ENCODE peak calls at places on chromosomes 13 and 19, in eight cellular contexts. D is activated CD8-positive, alpha-beta memory T cell treated with anti-CD3 and anti-CD28 coated beads, Interleukin-2, amount 50 U/mL, for 48 hours; Y is lung microvascular endothelial cell; Z is activated CD4-positive, alpha-beta T cell treated with anti-CD3 and anti-CD28 coated beads, Interleukin-2, amount 10 ng/mL, durations not matched to agents 7 days and 5 days; A is COLO829; G is fibroblast of the conjunctiva; U is left ventricle myocardium inferior; R is occipital lobe. J is an unnamed sample.

GRCh38 chr19:14150770-14151661 is 14.6 kb upstream of the ASF1B start:
- DNase-seq in A (no peak), D (no peak), G (no peak), Y (no peak), Z (no peak), R (no peak), U (no peak), J (no peak)

GRCh38 chr19:19115954-19116353 is 22.3 kb downstream of the TMEM161A start:
- DNase-seq in D (peak), A (peak), U (no peak), G (no peak), R (no peak), Y (peak), Z (peak), J (peak)

GRCh38 chr13:112062619-112063308 is 4.2 kb upstream of the SOX1 start:
- DNase-seq in Z (no peak), D (no peak), A (no peak), Y (peak), R (no peak), U (no peak), G (no peak), J (peak)

GRCh38 chr19:10713317-10713716 is 4.6 kb upstream of the DNM2 start:
- DNase-seq in A (no peak), G (no peak), Y (no peak), U (no peak), Z (peak), D (no peak), R (no peak), J (no peak)

GRCh38 chr13:43116242-43116641 is 92.9 kb downstream of the DNAJC15 start:
- DNase-seq in A (no peak), U (no peak), D (no peak), G (no peak), Y (no peak), R (no peak), Z (no peak), J (no peak)

GRCh38 chr13:30415430-30416030 is 6.8 kb upstream of the UBE2L5 start:
- DNase-seq in G (no peak), A (no peak), Y (no peak), R (no peak), Z (no peak), D (no peak), U (no peak), J (no peak)

GRCh38 chr19:50178320-50178719 is 15.2 kb upstream of the IZUMO2 start:
- DNase-seq in R (no peak), U (no peak), D (no peak), G (no peak), Y (no peak), Z (no peak), A (no peak), J (no peak)

GRCh38 chr19:40718774-40719391 is 2.0 kb downstream of the ITPKC start:
- DNase-seq in D (no peak), Y (peak), R (no peak), A (no peak), Z (no peak), G (peak), U (peak), J (peak)

GRCh38 chr13:76293346-76293745 is 592.9 kb downstream of the KCTD12 start:
- DNase-seq in Z (no peak), A (no peak), U (no peak), R (no peak), D (no peak), G (peak), Y (peak), J (no peak)

GRCh38 chr13:30905932-30906383 is at the start of gene MEDAG:
- DNase-seq in R (no peak), G (peak), A (no peak), U (peak), Y (peak), D (no peak), Z (no peak), J (no peak)

GRCh38 chr19:7254590-7254989 is 39.6 kb downstream of the INSR start:
- DNase-seq in U (no peak), A (no peak), G (no peak), R (no peak), Z (no peak), Y (no peak), D (no peak), J (no peak)

GRCh38 chr19:46351241-46352041 is 4.6 kb downstream of the PPP5C start:
- DNase-seq in Z (peak), D (no peak), Y (peak), R (no peak), U (no peak), A (peak), G (peak), J (peak)

GRCh38 chr19:23118400-23118799 is 1.6 kb downstream of the ZNF730 start:
- DNase-seq in A (no peak), Z (no peak), U (no peak), G (no peak), D (no peak), R (no peak), Y (no peak), J (no peak)

GRCh38 chr19:38266981-38267597 is 2.7 kb downstream of the SPINT2 start:
- DNase-seq in A (peak), U (no peak), G (no peak), R (no peak), Y (peak), Z (no peak), D (no peak), J (no peak)

GRCh38 chr19:19475845-19476828 is 39.2 kb downstream of the TSSK6 start:
- DNase-seq in D (no peak), U (no peak), R (no peak), A (no peak), Z (no peak), G (peak), Y (peak), J (no peak)

GRCh38 chr19:18785179-18786124 is 5.7 kb downstream of the COMP start:
- DNase-seq in Z (peak), D (peak), R (no peak), G (peak), Y (peak), U (peak), A (peak), J (peak)

GRCh38 chr19:6424190-6424938 is at the start of gene KHSRP:
- DNase-seq in Z (peak), D (peak), R (no peak), Y (peak), A (no peak), G (no peak), U (no peak), J (peak)

GRCh38 chr19:55619264-55619663 is 5.1 kb downstream of the ZNF784 start:
- DNase-seq in U (no peak), Z (no peak), A (no peak), G (no peak), D (no peak), Y (no peak), R (no peak), J (no peak)

GRCh38 chr13:38656699-38657098 is 30.2 kb upstream of the FREM2 start:
- DNase-seq in Z (no peak), G (no peak), A (no peak), Y (no peak), U (no peak), R (no peak), D (no peak), J (no peak)

GRCh38 chr19:19477705-19478383 is 37.5 kb downstream of the TSSK6 start:
- DNase-seq in R (no peak), D (no peak), A (no peak), Z (no peak), G (no peak), U (no peak), Y (no peak), J (no peak)

GRCh38 chr19:51784922-51785690 is 9.9 kb upstream of the FPR3 start:
- DNase-seq in D (peak), U (peak), Y (peak), G (peak), A (no peak), Z (peak), R (peak), J (peak)

GRCh38 chr19:22526661-22527272 is 104.6 kb upstream of the ZNF98 start:
- DNase-seq in D (no peak), R (no peak), Y (no peak), U (no peak), Z (no peak), G (no peak), A (no peak), J (peak)

J was measured in RPMI8226.